ENCODE peak calls at places on chromosomes 1 and 21, in six cellular contexts. P is CD8-positive, alpha-beta T cell; T is psoas muscle; V is IMR-90; S is fibroblast of lung; X is CD4-positive, alpha-beta memory T cell. Z is an unnamed sample. For H3K36me3, the result is how much of the 10 kb centered on the place peaks cover.

GRCh38 chr1:39105061-39105840 is 79.1 kb downstream of the NDUFS5 start:
- DNase-seq in V (peak), T (peak), X (peak), S (peak), P (peak), Z (peak)

GRCh38 chr21:32499249-32500055 is 85.9 kb downstream of the TCP10L start:
- DNase-seq in T (no peak), P (no peak), X (no peak), S (peak), V (peak), Z (no peak)

GRCh38 chr1:226863446-226863845 is 7.0 kb upstream of the PSEN2 start:
- DNase-seq in T (no peak), X (no peak), P (no peak), V (peak), S (peak), Z (no peak)

GRCh38 chr1:147235822-147236221 is 6.7 kb upstream of the CHD1L start:
- DNase-seq in X (no peak), P (no peak), S (no peak), V (no peak), T (no peak), Z (peak)

GRCh38 chr1:26016258-26016943 is 5.2 kb upstream of the EXTL1 start:
- DNase-seq in P (no peak), V (peak), T (no peak), S (no peak), X (no peak), Z (no peak)

GRCh38 chr21:34621434-34622000 is 6.6 kb upstream of the RCAN1 start:
- DNase-seq in P (no peak), S (no peak), V (no peak), T (no peak), X (no peak), Z (no peak)

GRCh38 chr1:18805925-18806849 is 53.3 kb downstream of the TAS1R2 start:
- DNase-seq in X (no peak), T (no peak), P (no peak), S (no peak), V (no peak), Z (no peak)

GRCh38 chr1:17574502-17574901 is 35.0 kb downstream of the ARHGEF10L start:
- DNase-seq in V (no peak), S (no peak), T (no peak), P (no peak), X (no peak), Z (no peak)

GRCh38 chr1:232435746-232436145 is 194.2 kb downstream of the SIPA1L2 start:
- DNase-seq in X (no peak), P (no peak), S (peak), T (no peak), V (peak), Z (no peak)

GRCh38 chr1:236395780-236396664 is 1.9 kb downstream of the EDARADD start:
- DNase-seq in S (no peak), P (no peak), V (no peak), X (no peak), T (no peak), Z (no peak)
- H3K27ac ChIP-seq in S (no peak), P (peak), V (no peak), X (peak), T (no peak), Z (peak)

GRCh38 chr1:213003281-213003680 is 12.4 kb downstream of the ANGEL2 start:
- DNase-seq in P (no peak), X (no peak), S (no peak), V (no peak), T (no peak), Z (no peak)

DNA sequence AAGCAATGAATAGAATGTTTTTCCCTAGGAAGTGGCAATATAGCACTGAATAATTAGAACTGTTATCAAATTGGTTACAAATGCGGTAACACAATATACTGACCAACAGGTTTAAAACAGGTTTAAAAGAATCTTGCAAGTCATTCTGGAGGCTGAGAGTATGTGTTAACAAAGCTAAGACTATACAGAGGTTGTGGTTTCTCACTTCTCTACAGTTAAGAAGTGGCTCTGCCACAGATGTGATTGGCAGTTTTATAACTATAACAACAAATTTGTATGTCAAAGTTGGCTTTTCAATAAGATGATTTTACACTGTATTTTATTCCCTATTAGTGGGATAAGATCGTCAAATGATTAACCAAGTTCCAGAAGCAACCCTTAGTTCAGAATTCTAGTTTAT is 7.1 kb downstream of the ANGEL2 start:
- DNase-seq in V (no peak), T (no peak), X (no peak), S (no peak), P (no peak), Z (no peak)
- H3K36me3 ChIP-seq in V (under half), T (half or more), X (under half), S (under half), P (under half), Z (half or more)

DNA sequence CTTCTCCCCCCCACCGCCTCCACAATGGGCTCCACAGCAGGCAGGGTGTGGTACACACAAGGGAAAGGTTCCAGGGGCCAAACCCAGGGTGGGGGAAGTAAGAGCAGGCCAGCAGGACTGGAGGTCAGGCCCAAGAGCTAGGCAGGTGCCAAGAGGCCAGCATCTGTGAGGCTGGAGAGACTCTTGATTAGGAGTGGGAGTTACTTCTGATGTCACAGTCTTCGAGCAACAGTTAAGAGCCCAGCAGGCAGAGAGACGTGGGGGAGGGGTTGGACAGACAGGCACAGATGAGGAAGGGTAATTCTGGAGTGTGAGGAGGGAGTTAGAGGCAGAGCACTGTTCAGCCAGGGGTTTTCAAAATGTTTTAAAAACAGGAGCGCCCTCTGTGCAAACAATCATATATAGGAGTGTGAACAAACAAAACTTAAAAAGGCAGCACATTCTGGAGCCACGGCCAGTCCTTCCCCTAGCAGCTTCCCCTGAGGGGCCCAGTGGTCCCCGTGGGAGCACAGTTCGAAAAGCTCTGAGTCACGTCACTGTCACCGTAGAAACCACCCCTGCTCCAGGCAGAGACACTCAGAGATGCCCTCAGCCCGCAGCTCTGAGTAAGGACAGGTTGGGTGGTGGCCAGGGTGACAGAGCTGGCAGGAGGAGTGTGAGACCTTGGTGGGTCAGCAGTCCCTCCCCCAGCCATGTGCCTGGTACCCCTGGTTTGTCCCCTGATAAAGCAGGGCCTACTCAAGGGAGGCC is 55.6 kb downstream of the SLC9A1 start:
- DNase-seq in V (peak), S (peak), T (peak), X (no peak), P (no peak), Z (peak)
- H3K27ac ChIP-seq in V (peak), S (peak), T (peak), X (no peak), P (no peak), Z (peak)

DNA sequence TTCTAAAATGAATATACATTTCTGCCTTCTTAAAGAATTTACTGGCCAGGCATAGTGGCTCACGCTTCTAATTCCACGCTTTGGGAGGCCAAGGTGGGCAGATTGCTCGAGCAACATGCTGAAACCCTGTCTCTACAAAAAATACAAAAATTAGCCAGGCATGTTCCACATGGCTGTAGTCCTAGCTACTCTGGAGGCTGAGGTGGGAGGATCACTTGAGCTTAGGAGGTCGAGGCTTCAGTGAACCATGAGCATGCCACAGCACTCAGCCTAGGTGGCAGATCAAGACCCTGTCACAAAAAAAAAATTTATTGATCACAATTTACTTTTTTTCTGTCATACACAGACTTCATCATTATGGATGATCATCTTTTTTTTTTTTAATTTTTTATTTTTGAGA is 11.5 kb downstream of the CDC14A start:
- DNase-seq in T (no peak), P (no peak), S (no peak), X (no peak), V (no peak), Z (no peak)
- H3K36me3 ChIP-seq in T (under half), P (under half), S (under half), X (under half), V (under half), Z (under half)

GRCh38 chr1:181140891-181141290 is 52.4 kb downstream of the IER5 start:
- DNase-seq in S (no peak), T (no peak), V (no peak), P (no peak), X (no peak), Z (no peak)

GRCh38 chr1:181143081-181143859 is 54.8 kb downstream of the IER5 start:
- DNase-seq in T (no peak), X (no peak), S (no peak), V (no peak), P (no peak), Z (no peak)

GRCh38 chr1:181141431-181141910 is 53.0 kb downstream of the IER5 start:
- DNase-seq in S (peak), T (no peak), P (no peak), X (no peak), V (peak), Z (peak)

GRCh38 chr1:181144238-181144637 is 55.7 kb downstream of the IER5 start:
- DNase-seq in T (no peak), S (no peak), X (no peak), V (no peak), P (no peak), Z (no peak)

GRCh38 chr1:181142096-181143043 is 53.9 kb downstream of the IER5 start:
- DNase-seq in T (peak), P (peak), S (peak), V (peak), X (peak), Z (peak)
- H3K27ac ChIP-seq in T (peak), P (no peak), S (peak), V (peak), X (no peak), Z (no peak)